ENCODE peak calls at places on chromosome 15, in six cellular contexts. One of them, this sample, is unnamed.

GRCh38 chr15:80599359-80599758 is 95.8 kb upstream of the ABHD17C start:
- DNase-seq in kidney tubule cell: peak
- DNase-seq in activated CD8-positive, alpha-beta memory T cell treated with anti-CD3 and anti-CD28 coated beads, Interleukin-2, amount 50 U/mL, for 4 hours: no peak
- DNase-seq in NCI-H2227 treated with DMSO at 0.1 percent for 48 hours: no peak
- DNase-seq in T-cell: no peak
- DNase-seq in brain microvascular endothelial cell: peak
- DNase-seq in this sample: no peak

GRCh38 chr15:52103217-52104207 is 9.1 kb downstream of the BCL2L10 start:
- DNase-seq in activated CD8-positive, alpha-beta memory T cell treated with anti-CD3 and anti-CD28 coated beads, Interleukin-2, amount 50 U/mL, for 4 hours: no peak
- DNase-seq in brain microvascular endothelial cell: peak
- DNase-seq in NCI-H2227 treated with DMSO at 0.1 percent for 48 hours: no peak
- DNase-seq in T-cell: no peak
- DNase-seq in kidney tubule cell: peak
- DNase-seq in this sample: peak

GRCh38 chr15:101568304-101568703 is 78.8 kb upstream of the PCSK6 start:
- DNase-seq in NCI-H2227 treated with DMSO at 0.1 percent for 48 hours: no peak
- DNase-seq in T-cell: no peak
- DNase-seq in brain microvascular endothelial cell: peak
- DNase-seq in kidney tubule cell: no peak
- DNase-seq in activated CD8-positive, alpha-beta memory T cell treated with anti-CD3 and anti-CD28 coated beads, Interleukin-2, amount 50 U/mL, for 4 hours: no peak
- DNase-seq in this sample: no peak

GRCh38 chr15:60356832-60357231 is 41.0 kb downstream of the ANXA2 start:
- DNase-seq in T-cell: no peak
- DNase-seq in brain microvascular endothelial cell: no peak
- DNase-seq in kidney tubule cell: no peak
- DNase-seq in NCI-H2227 treated with DMSO at 0.1 percent for 48 hours: no peak
- DNase-seq in activated CD8-positive, alpha-beta memory T cell treated with anti-CD3 and anti-CD28 coated beads, Interleukin-2, amount 50 U/mL, for 4 hours: no peak
- DNase-seq in this sample: no peak

GRCh38 chr15:77866186-77866585 is 211.3 kb downstream of the TBC1D2B start:
- DNase-seq in NCI-H2227 treated with DMSO at 0.1 percent for 48 hours: no peak
- DNase-seq in brain microvascular endothelial cell: no peak
- DNase-seq in kidney tubule cell: no peak
- DNase-seq in activated CD8-positive, alpha-beta memory T cell treated with anti-CD3 and anti-CD28 coated beads, Interleukin-2, amount 50 U/mL, for 4 hours: no peak
- DNase-seq in T-cell: no peak
- DNase-seq in this sample: no peak

GRCh38 chr15:59299919-59300617 is 72.6 kb downstream of the MYO1E start:
- DNase-seq in brain microvascular endothelial cell: peak
- DNase-seq in T-cell: peak
- DNase-seq in activated CD8-positive, alpha-beta memory T cell treated with anti-CD3 and anti-CD28 coated beads, Interleukin-2, amount 50 U/mL, for 4 hours: peak
- DNase-seq in NCI-H2227 treated with DMSO at 0.1 percent for 48 hours: no peak
- DNase-seq in kidney tubule cell: peak
- DNase-seq in this sample: peak

GRCh38 chr15:95946946-95947345 is 383.6 kb upstream of the NR2F2 start:
- DNase-seq in NCI-H2227 treated with DMSO at 0.1 percent for 48 hours: no peak
- DNase-seq in activated CD8-positive, alpha-beta memory T cell treated with anti-CD3 and anti-CD28 coated beads, Interleukin-2, amount 50 U/mL, for 4 hours: no peak
- DNase-seq in T-cell: no peak
- DNase-seq in kidney tubule cell: no peak
- DNase-seq in brain microvascular endothelial cell: no peak
- DNase-seq in this sample: no peak

GRCh38 chr15:81914734-81915234 is 131.0 kb downstream of the MEX3B start:
- DNase-seq in NCI-H2227 treated with DMSO at 0.1 percent for 48 hours: no peak
- DNase-seq in kidney tubule cell: no peak
- DNase-seq in T-cell: no peak
- DNase-seq in activated CD8-positive, alpha-beta memory T cell treated with anti-CD3 and anti-CD28 coated beads, Interleukin-2, amount 50 U/mL, for 4 hours: no peak
- DNase-seq in brain microvascular endothelial cell: no peak
- DNase-seq in this sample: no peak

GRCh38 chr15:40320931-40321371 is 2.5 kb upstream of the INAFM2 start:
- DNase-seq in kidney tubule cell: peak
- DNase-seq in T-cell: peak
- DNase-seq in activated CD8-positive, alpha-beta memory T cell treated with anti-CD3 and anti-CD28 coated beads, Interleukin-2, amount 50 U/mL, for 4 hours: peak
- DNase-seq in NCI-H2227 treated with DMSO at 0.1 percent for 48 hours: peak
- DNase-seq in brain microvascular endothelial cell: peak
- DNase-seq in this sample: peak

GRCh38 chr15:70876011-70876410 is 16.2 kb downstream of the THAP10 start:
- DNase-seq in brain microvascular endothelial cell: no peak
- DNase-seq in kidney tubule cell: no peak
- DNase-seq in activated CD8-positive, alpha-beta memory T cell treated with anti-CD3 and anti-CD28 coated beads, Interleukin-2, amount 50 U/mL, for 4 hours: no peak
- DNase-seq in NCI-H2227 treated with DMSO at 0.1 percent for 48 hours: no peak
- DNase-seq in T-cell: no peak
- DNase-seq in this sample: no peak

GRCh38 chr15:31197497-31198414 is 96.2 kb upstream of the TRPM1 start:
- DNase-seq in kidney tubule cell: peak
- DNase-seq in T-cell: no peak
- DNase-seq in brain microvascular endothelial cell: no peak
- DNase-seq in activated CD8-positive, alpha-beta memory T cell treated with anti-CD3 and anti-CD28 coated beads, Interleukin-2, amount 50 U/mL, for 4 hours: peak
- DNase-seq in NCI-H2227 treated with DMSO at 0.1 percent for 48 hours: no peak
- DNase-seq in this sample: no peak

GRCh38 chr15:89377842-89378698 is 43.4 kb upstream of the POLG start:
- DNase-seq in brain microvascular endothelial cell: no peak
- DNase-seq in activated CD8-positive, alpha-beta memory T cell treated with anti-CD3 and anti-CD28 coated beads, Interleukin-2, amount 50 U/mL, for 4 hours: no peak
- DNase-seq in kidney tubule cell: no peak
- DNase-seq in NCI-H2227 treated with DMSO at 0.1 percent for 48 hours: no peak
- DNase-seq in T-cell: no peak
- DNase-seq in this sample: no peak

GRCh38 chr15:68347392-68347791 is 69.8 kb downstream of the FEM1B start:
- DNase-seq in activated CD8-positive, alpha-beta memory T cell treated with anti-CD3 and anti-CD28 coated beads, Interleukin-2, amount 50 U/mL, for 4 hours: no peak
- DNase-seq in NCI-H2227 treated with DMSO at 0.1 percent for 48 hours: no peak
- DNase-seq in T-cell: no peak
- DNase-seq in brain microvascular endothelial cell: peak
- DNase-seq in kidney tubule cell: peak
- DNase-seq in this sample: no peak

GRCh38 chr15:94363382-94363781 is 132.0 kb downstream of the MCTP2 start:
- DNase-seq in kidney tubule cell: no peak
- DNase-seq in T-cell: no peak
- DNase-seq in activated CD8-positive, alpha-beta memory T cell treated with anti-CD3 and anti-CD28 coated beads, Interleukin-2, amount 50 U/mL, for 4 hours: no peak
- DNase-seq in brain microvascular endothelial cell: no peak
- DNase-seq in NCI-H2227 treated with DMSO at 0.1 percent for 48 hours: no peak
- DNase-seq in this sample: no peak

GRCh38 chr15:71218272-71218805 is 103.1 kb downstream of the THSD4 start:
- DNase-seq in NCI-H2227 treated with DMSO at 0.1 percent for 48 hours: no peak
- DNase-seq in T-cell: no peak
- DNase-seq in brain microvascular endothelial cell: no peak
- DNase-seq in activated CD8-positive, alpha-beta memory T cell treated with anti-CD3 and anti-CD28 coated beads, Interleukin-2, amount 50 U/mL, for 4 hours: no peak
- DNase-seq in kidney tubule cell: no peak
- DNase-seq in this sample: no peak

GRCh38 chr15:67465196-67465952 is 55.6 kb upstream of the C15orf61 start:
- DNase-seq in brain microvascular endothelial cell: no peak
- DNase-seq in T-cell: no peak
- DNase-seq in activated CD8-positive, alpha-beta memory T cell treated with anti-CD3 and anti-CD28 coated beads, Interleukin-2, amount 50 U/mL, for 4 hours: no peak
- DNase-seq in NCI-H2227 treated with DMSO at 0.1 percent for 48 hours: no peak
- DNase-seq in kidney tubule cell: no peak
- DNase-seq in this sample: no peak

This sample was measured in Peyer's patch.